ENCODE peak calls at places on chromosomes 4 and X, in eight cellular contexts. Z is transverse colon; D is BJ; I is left ventricle myocardium inferior; H is HL-60; M is CD8-positive, alpha-beta T cell; A is mucosa of descending colon; W is AG10803. Y is an unnamed sample.

GRCh38 chr4:179695175-179695574 is 2252.9 kb upstream of the AGA start:
- DNase-seq in H (no peak), M (no peak), I (no peak), Z (no peak), D (no peak), A (no peak), W (no peak), Y (no peak)

GRCh38 chr4:1459664-1460511 is 53.6 kb upstream of the NKX1-1 start:
- DNase-seq in A (no peak), M (no peak), I (no peak), D (no peak), Z (no peak), W (no peak), H (no peak), Y (no peak)

GRCh38 chr4:71559957-71560541 is 221.2 kb downstream of the SLC4A4 start:
- DNase-seq in Z (no peak), M (no peak), W (peak; percentile 18), I (no peak), H (no peak), A (no peak), D (peak; percentile 41), Y (no peak)

GRCh38 chrX:119617511-119618164 is 11.4 kb upstream of the NKRF start:
- DNase-seq in Z (peak; percentile 37), H (no peak), D (no peak), A (no peak), M (no peak), I (no peak), W (no peak), Y (no peak)

GRCh38 chr4:120088507-120088906 is 21.9 kb upstream of the MAD2L1 start:
- DNase-seq in A (no peak), I (no peak), D (no peak), W (no peak), M (no peak), Z (no peak), H (no peak), Y (no peak)

GRCh38 chr4:120524237-120524636 is 398.3 kb downstream of the PRDM5 start:
- DNase-seq in I (no peak), H (no peak), M (no peak), D (no peak), A (no peak), Z (no peak), W (no peak), Y (no peak)

GRCh38 chr4:147250062-147250461 is 230.8 kb upstream of the EDNRA start:
- DNase-seq in D (no peak), A (no peak), M (no peak), Z (no peak), I (no peak), W (no peak), H (no peak), Y (no peak)

GRCh38 chr4:98728433-98728832 is 70.0 kb upstream of the TSPAN5 start:
- DNase-seq in A (no peak), D (peak; percentile 28), M (no peak), W (peak; percentile 30), I (no peak), H (no peak), Z (no peak), Y (peak; percentile 44)

GRCh38 chrX:154775611-154776349 is 13.1 kb downstream of the DKC1 start:
- DNase-seq in D (no peak), W (no peak), I (peak; percentile 18), Z (no peak), M (no peak), A (no peak), H (no peak), Y (no peak)

GRCh38 chr4:85370400-85371032 is 104.4 kb upstream of the ARHGAP24 start:
- DNase-seq in D (no peak), W (peak; percentile 36), H (peak; percentile 18), M (no peak), Z (peak; percentile 24), I (no peak), A (peak; percentile 20), Y (peak; percentile 3)

GRCh38 chr4:156528216-156528615 is 443.4 kb downstream of the PDGFC start:
- DNase-seq in D (no peak), I (no peak), H (no peak), W (no peak), A (no peak), M (no peak), Z (no peak), Y (no peak)

GRCh38 chrX:14032383-14032782 is 2.7 kb upstream of the GEMIN8 start:
- DNase-seq in Z (peak; percentile 52), W (peak; percentile 55), M (peak; percentile 75), I (no peak), H (no peak), A (no peak), D (no peak), Y (no peak)

GRCh38 chr4:157655101-157655818 is 434.7 kb downstream of the GRIA2 start:
- DNase-seq in A (no peak), I (no peak), Z (no peak), M (no peak), D (no peak), W (no peak), H (no peak), Y (no peak)

GRCh38 chr4:125315571-125316390 is 1.0 kb downstream of the FAT4 start:
- DNase-seq in H (no peak), M (no peak), W (peak; percentile 46), Z (peak; percentile 13), D (no peak), I (peak; percentile 57), A (peak; percentile 34), Y (no peak)

GRCh38 chr4:137203601-137204000 is 328.7 kb downstream of the PCDH18 start:
- DNase-seq in A (no peak), H (no peak), W (peak; percentile 84), M (no peak), I (no peak), Z (no peak), D (no peak), Y (peak; percentile 41)

GRCh38 chr4:126018274-126018673 is 703.5 kb downstream of the FAT4 start:
- DNase-seq in H (no peak), W (no peak), D (no peak), I (no peak), A (no peak), Z (no peak), M (no peak), Y (no peak)

GRCh38 chrX:140712413-140713173 is 3.0 kb downstream of the LINC00632 start:
- DNase-seq in I (peak; percentile 39), H (no peak), W (peak; percentile 34), Z (peak; percentile 11), A (peak; percentile 27), D (no peak), M (peak; percentile 39), Y (no peak)

GRCh38 chrX:18368402-18368801 is 13.9 kb upstream of the SCML2 start:
- DNase-seq in D (no peak), Z (no peak), M (no peak), A (no peak), I (no peak), H (no peak), W (no peak), Y (no peak)

GRCh38 chr4:26207631-26208030 is 113.2 kb upstream of the RBPJ start:
- DNase-seq in W (peak; percentile 22), I (no peak), M (no peak), D (no peak), H (no peak), Z (no peak), A (no peak), Y (no peak)

DNA sequence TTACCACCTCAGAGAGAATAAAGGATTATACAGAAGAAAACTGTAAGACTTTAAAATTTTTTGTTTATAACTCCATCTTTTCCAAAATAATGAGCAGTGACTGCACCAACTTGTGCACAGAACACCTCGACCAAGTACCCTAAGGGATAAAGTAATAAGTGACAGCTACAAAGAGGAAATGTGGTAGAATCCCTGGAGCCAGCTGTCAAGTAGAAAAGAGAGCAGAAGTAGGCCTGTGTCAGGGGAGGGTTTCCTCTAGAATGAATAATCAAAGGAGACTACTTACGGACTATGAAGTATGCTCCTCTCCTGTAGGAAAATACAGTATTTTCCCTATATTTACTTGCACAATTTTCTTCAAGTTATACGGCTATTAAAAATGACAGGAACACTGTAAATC is 1.2 kb downstream of the EIF1AX start:
- DNase-seq in Z (no peak), H (no peak), M (no peak), W (no peak), I (no peak), A (no peak), D (no peak), Y (no peak)
- H3K4me3 ChIP-seq in Z (peak overlapping the region; percentile 79), H (peak overlapping the region; percentile 65), M (peak overlapping the region; percentile 73), W (peak overlapping the region; percentile 75), I (peak overlapping the region; percentile 81), A (no peak overlapping the region), D (peak overlapping the region; percentile 76), Y (peak overlapping the region; percentile 98)

DNA sequence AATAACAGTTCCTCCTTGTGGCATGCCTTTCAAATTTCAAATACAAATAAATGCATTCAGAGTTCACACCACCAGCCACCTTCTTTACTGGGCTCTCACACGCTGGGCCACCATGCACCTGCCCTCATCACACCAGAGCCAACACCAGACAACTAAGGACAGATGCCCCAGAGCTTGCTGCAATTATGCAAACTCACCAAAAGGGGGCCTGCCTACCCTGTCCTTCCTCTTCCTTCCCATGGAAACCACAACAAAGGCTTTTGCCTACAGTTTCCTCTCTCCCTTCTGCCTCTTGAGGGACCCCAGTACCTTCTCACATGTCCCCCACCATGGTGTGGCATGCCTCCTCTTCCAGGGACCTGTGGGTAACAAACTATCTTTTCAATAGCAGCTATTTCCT is 1333.9 kb upstream of the TENM3 start:
- DNase-seq in H (no peak), M (no peak), W (peak; percentile 23), Z (no peak), D (no peak), I (no peak), A (no peak), Y (no peak)
- TF ChIP-seq CTCF in H (no peak), M (no peak), W (peak; percentile 64), Z (no peak), D (peak; percentile 42), I (no peak), A (no peak), Y (peak; percentile 72)

DNA sequence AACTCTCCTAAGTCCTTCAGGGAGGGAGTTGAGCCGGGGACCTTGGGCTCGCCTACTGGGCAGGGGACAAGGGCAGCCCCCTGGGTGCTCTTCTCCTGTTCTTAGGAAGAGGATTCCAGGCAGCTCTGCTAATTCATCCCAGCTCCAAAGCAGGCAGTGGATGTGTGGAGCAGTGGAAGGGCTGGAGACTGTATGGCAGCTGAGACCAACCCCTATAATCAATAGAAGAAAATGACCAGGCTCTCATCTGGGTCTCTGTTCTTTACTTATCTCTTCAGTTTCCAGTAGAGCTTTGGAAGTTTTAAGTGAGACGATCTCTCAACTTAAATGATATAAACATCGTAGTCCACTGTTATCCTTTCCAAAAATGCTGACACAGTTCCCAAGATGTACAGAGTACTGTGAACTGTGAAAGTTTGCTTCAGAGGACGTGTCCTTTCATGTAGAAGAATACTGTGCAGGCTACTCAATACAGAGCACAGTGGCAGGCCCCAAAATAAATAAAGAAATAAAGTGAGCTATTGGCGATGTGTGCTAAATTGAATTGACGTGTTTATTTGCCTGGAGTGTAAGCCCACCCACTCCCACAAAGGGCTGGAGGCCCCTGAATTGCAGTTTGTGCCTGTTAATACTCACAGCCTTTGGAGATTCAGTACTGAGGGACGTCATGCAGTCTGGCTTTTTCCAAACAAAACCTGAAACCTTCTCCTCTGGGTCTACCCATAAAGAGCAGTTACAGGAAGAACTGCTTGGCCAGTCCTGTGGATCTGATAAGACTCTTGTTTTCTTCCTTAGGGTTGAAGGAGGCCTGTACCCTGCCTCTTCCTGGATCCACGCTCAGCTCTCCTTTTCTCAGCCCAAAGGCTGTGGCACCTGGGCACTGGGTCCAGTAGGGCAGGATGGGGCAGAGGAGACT is 66.2 kb downstream of the SOWAHB start:
- DNase-seq in M (no peak), I (no peak), Z (no peak), A (no peak), D (no peak), H (no peak), W (no peak), Y (no peak)
- H3K4me3 ChIP-seq in M (no peak overlapping the region), I (no peak overlapping the region), Z (peak overlapping the region; percentile 28), A (no peak overlapping the region), D (no peak overlapping the region), H (no peak overlapping the region), W (peak overlapping the region; percentile 2), Y (no peak overlapping the region)

GRCh38 chr4:152188801-152189200 is 347.1 kb downstream of the FBXW7 start:
- DNase-seq in H (no peak), I (no peak), D (no peak), Z (no peak), W (no peak), A (no peak), M (no peak), Y (no peak)
- TF ChIP-seq CTCF in H (no peak), I (no peak), D (no peak), Z (no peak), W (no peak), A (no peak), M (no peak), Y (no peak)

Y was measured in AG09309.